ENCODE peak calls at places on chromosomes 5 and 9, in nine cellular contexts. C, F, J, P, R, S, Z, E and D are unnamed samples.

GRCh38 chr9:129495422-129496186 is 125.3 kb downstream of the C9orf50 start:
- DNase-seq in R (peak), E (peak), P (peak), C (peak), J (peak), S (peak), F (peak), Z (peak), D (peak)

GRCh38 chr5:119341452-119342349 is 14.1 kb upstream of the TNFAIP8 start:
- DNase-seq in P (no peak), F (no peak), C (no peak), S (no peak), R (no peak), Z (no peak), E (no peak), J (no peak), D (no peak)

GRCh38 chr9:33044677-33045282 is 19.7 kb downstream of the DNAJA1 start:
- DNase-seq in E (peak), S (no peak), J (no peak), F (peak), P (peak), Z (no peak), C (peak), R (no peak), D (no peak)

GRCh38 chr9:76962732-76963131 is 56.7 kb upstream of the FOXB2 start:
- DNase-seq in C (no peak), R (no peak), E (no peak), F (no peak), J (no peak), P (no peak), S (no peak), Z (no peak), D (no peak)

GRCh38 chr5:64347308-64347707 is 158.5 kb upstream of the RGS7BP start:
- DNase-seq in E (no peak), F (no peak), J (no peak), P (no peak), R (no peak), S (no peak), Z (no peak), C (no peak), D (peak)

GRCh38 chr9:110125763-110126351 is 82.1 kb downstream of the C9orf152 start:
- DNase-seq in F (no peak), J (no peak), P (no peak), E (no peak), S (no peak), Z (no peak), C (no peak), R (no peak), D (no peak)

GRCh38 chr5:36276864-36277263 is 24.8 kb downstream of the RANBP3L start:
- DNase-seq in C (no peak), P (no peak), E (no peak), Z (no peak), J (no peak), S (no peak), F (no peak), R (no peak), D (no peak)

GRCh38 chr5:98905857-98906688 is 22.7 kb downstream of the CHD1 start:
- DNase-seq in J (no peak), E (no peak), F (no peak), R (no peak), S (no peak), C (no peak), Z (no peak), P (peak), D (peak)

GRCh38 chr9:76180541-76180940 is 213.7 kb downstream of the RFK start:
- DNase-seq in P (peak), E (no peak), R (no peak), J (no peak), Z (peak), F (no peak), C (no peak), S (no peak), D (peak)

GRCh38 chr9:120153258-120153657 is 426.7 kb downstream of the CDK5RAP2 start:
- DNase-seq in R (no peak), C (no peak), Z (no peak), E (no peak), P (no peak), F (no peak), J (no peak), S (no peak), D (no peak)

GRCh38 chr5:77360969-77361368 is 131.1 kb downstream of the WDR41 start:
- DNase-seq in F (no peak), E (no peak), Z (no peak), S (no peak), C (no peak), R (no peak), P (no peak), J (no peak), D (no peak)

GRCh38 chr5:33281507-33281906 is 159.3 kb upstream of the TARS1 start:
- DNase-seq in F (no peak), C (no peak), Z (no peak), P (no peak), R (no peak), J (no peak), S (no peak), E (no peak), D (peak)

GRCh38 chr5:142716963-142717362 is 31.1 kb upstream of the FGF1 start:
- DNase-seq in E (peak), F (peak), S (no peak), C (peak), Z (peak), P (peak), J (no peak), R (peak), D (peak)

GRCh38 chr5:83097582-83098265 is 20.4 kb downstream of the XRCC4 start:
- DNase-seq in F (no peak), Z (no peak), S (no peak), C (no peak), E (no peak), J (no peak), P (no peak), R (no peak), D (peak)

GRCh38 chr9:29873579-29873978 is 2300.3 kb upstream of the C9orf72 start:
- DNase-seq in R (no peak), P (no peak), F (peak), E (no peak), Z (no peak), S (no peak), J (no peak), C (no peak), D (no peak)

GRCh38 chr5:147483197-147483790 is 26.6 kb downstream of the DPYSL3 start:
- DNase-seq in E (no peak), Z (no peak), S (no peak), P (no peak), F (no peak), R (no peak), J (no peak), C (no peak), D (no peak)

GRCh38 chr9:116910201-116910600 is 223.1 kb downstream of the TRIM32 start:
- DNase-seq in Z (no peak), F (no peak), J (no peak), P (no peak), S (no peak), E (no peak), C (no peak), R (no peak), D (no peak)

GRCh38 chr5:167294861-167295685 is 996.4 kb upstream of the WWC1 start:
- DNase-seq in J (peak), Z (peak), F (peak), R (no peak), P (peak), E (no peak), C (no peak), S (no peak), D (peak)

GRCh38 chr9:133101356-133102189 is 19.5 kb downstream of the RALGDS start:
- DNase-seq in E (peak), C (no peak), Z (no peak), F (no peak), P (no peak), R (no peak), J (no peak), S (no peak), D (no peak)

GRCh38 chr5:151643385-151643784 is 43.3 kb downstream of the SPARC start:
- DNase-seq in E (no peak), J (no peak), Z (no peak), C (no peak), P (no peak), R (no peak), F (no peak), S (no peak), D (no peak)

GRCh38 chr5:132019857-132020555 is 8.5 kb upstream of the ACSL6 start:
- DNase-seq in P (no peak), Z (no peak), R (no peak), C (peak), S (peak), J (no peak), F (no peak), E (no peak), D (no peak)

GRCh38 chr5:73464016-73464745 is 15.6 kb upstream of the FOXD1 start:
- DNase-seq in J (peak), C (no peak), P (no peak), E (no peak), S (no peak), Z (no peak), R (no peak), F (no peak), D (peak)

GRCh38 chr9:133137451-133138231 is 16.6 kb upstream of the RALGDS start:
- DNase-seq in Z (no peak), C (peak), P (no peak), R (no peak), F (no peak), J (no peak), S (no peak), E (peak), D (no peak)

GRCh38 chr5:109690456-109691247 is 925 bp downstream of the MAN2A1 start:
- DNase-seq in R (peak), P (peak), C (peak), F (peak), E (peak), Z (peak), J (peak), S (peak), D (peak)

GRCh38 chr5:162248107-162248713 is 180.6 kb downstream of the GABRG2 start:
- DNase-seq in C (no peak), J (no peak), F (no peak), P (peak), R (no peak), Z (no peak), E (peak), S (no peak), D (no peak)

GRCh38 chr5:75566710-75567309 is 44.4 kb upstream of the ANKDD1B start:
- DNase-seq in F (no peak), E (no peak), J (peak), Z (peak), P (peak), R (no peak), C (no peak), S (peak), D (peak)

DNA sequence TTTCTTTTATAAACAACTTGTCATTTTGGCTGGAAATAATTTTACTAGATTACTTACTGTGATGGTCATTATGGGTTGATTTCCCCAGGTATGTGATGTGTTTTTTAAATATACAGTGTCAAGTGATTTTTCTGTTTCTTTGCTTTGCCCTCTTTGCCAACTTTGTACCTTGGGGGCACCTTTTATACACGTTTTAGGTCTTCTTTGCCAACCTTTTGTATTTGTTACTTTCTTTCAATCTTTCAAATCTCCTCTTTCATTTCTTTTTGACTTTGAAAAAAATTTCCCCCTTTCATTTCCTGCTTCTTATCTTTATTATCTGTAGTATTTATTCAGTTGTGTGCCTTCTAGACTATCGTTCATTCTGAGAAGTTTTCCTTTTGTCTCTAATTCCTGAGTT is 65.4 kb upstream of the DHFR start:
- DNase-seq in C (no peak), P (no peak), J (no peak), R (no peak), F (no peak), S (no peak), Z (no peak), E (no peak), D (no peak)
- H3K4me3 ChIP-seq in C (no peak), P (no peak), J (no peak), R (no peak), F (no peak), S (no peak), Z (no peak), E (no peak), D (no peak)

GRCh38 chr9:2600307-2600706 is 21.3 kb upstream of the VLDLR start:
- DNase-seq in E (no peak), J (no peak), S (no peak), Z (no peak), P (no peak), F (no peak), C (no peak), R (no peak), D (no peak)
- TF ChIP-seq CTCF in E (no peak), J (no peak), S (no peak), Z (peak), P (peak), F (no peak), C (no peak), R (no peak), D (no peak)

DNA sequence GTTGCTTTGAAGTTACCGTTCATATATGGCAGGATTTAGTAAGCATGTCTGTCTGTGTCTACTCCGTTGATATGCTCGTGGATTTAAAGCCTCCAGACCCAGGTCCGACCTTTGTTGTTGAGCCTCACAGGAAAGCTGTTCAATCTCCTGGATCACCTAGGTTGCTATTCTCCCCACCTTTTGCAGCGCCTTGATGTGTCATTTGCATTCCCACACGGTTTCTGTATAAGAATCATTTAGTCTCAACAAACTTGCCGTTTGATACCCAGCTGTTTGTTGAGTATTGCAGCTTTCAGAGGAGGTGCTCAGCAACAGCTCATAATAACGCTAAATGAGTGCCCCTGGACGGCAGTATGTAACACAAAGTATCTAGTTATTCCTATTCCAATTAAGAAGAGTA is 1.2 kb upstream of the ADGRV1 start:
- DNase-seq in S (no peak), Z (no peak), R (no peak), C (no peak), F (no peak), P (no peak), E (no peak), J (no peak), D (no peak)
- H3K4me3 ChIP-seq in S (no peak), Z (no peak), R (no peak), C (no peak), F (no peak), P (no peak), E (no peak), J (no peak), D (no peak)

GRCh38 chr5:176416123-176416924 is at the start of gene CLTB:
- DNase-seq in J (no peak), E (peak), S (peak), C (peak), P (peak), Z (peak), F (peak), R (peak), D (peak)
- TF ChIP-seq CTCF in J (peak), E (peak), S (peak), C (no peak), P (peak), Z (peak), F (peak), R (peak), D (peak)

DNA sequence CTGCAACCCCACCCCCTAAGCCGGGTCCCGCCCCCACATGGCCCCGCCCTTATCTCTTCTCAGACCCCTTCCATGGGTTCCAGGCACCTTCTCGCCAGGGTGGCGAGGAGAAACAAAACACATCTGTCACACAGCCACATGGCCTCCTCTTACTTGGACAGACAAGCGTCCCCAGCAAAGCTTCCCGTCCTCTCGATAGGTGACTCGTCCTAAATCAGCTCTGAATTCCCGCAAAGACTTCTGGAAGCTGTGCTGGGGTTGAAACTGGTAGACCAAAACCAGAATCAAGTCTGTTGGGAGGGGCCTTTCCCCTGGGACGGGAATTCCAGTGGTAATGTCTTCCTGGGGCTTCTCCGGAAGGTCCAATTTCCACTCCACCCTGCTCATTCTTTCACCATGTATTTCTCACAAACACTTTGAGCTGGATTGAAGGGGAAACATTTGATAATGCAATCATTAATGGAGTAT is 413 bp upstream of the CTNNAL1 start:
- DNase-seq in Z (no peak), F (no peak), S (no peak), E (no peak), C (no peak), P (no peak), R (no peak), J (peak), D (peak)
- H3K4me3 ChIP-seq in Z (peak), F (peak), S (peak), E (peak), C (peak), P (peak), R (peak), J (peak), D (peak)

GRCh38 chr5:670396-671270 is 22.5 kb downstream of the TPPP start:
- DNase-seq in F (no peak), P (no peak), C (no peak), J (no peak), E (peak), R (no peak), S (no peak), Z (no peak), D (no peak)
- TF ChIP-seq CTCF in F (no peak), P (no peak), C (no peak), J (no peak), E (no peak), R (no peak), S (no peak), Z (no peak), D (no peak)

GRCh38 chr5:180082633-180083420 is 11.3 kb upstream of the RNF130 start:
- DNase-seq in P (no peak), J (no peak), S (no peak), E (no peak), C (no peak), Z (no peak), R (no peak), F (no peak), D (no peak)
- H3K4me3 ChIP-seq in P (no peak), J (no peak), S (no peak), E (no peak), C (no peak), Z (no peak), R (no peak), F (no peak), D (no peak)

GRCh38 chr5:79200573-79201183 is 35.3 kb upstream of the JMY start:
- DNase-seq in P (peak), S (no peak), C (no peak), R (no peak), E (peak), Z (no peak), F (no peak), J (no peak), D (peak)
- TF ChIP-seq CTCF in P (peak), S (peak), C (no peak), R (no peak), E (no peak), Z (peak), F (peak), J (peak), D (peak)

GRCh38 chr9:36188212-36188611 is 2.5 kb upstream of the CLTA start:
- DNase-seq in E (no peak), F (no peak), R (no peak), S (no peak), P (no peak), J (no peak), C (no peak), Z (no peak), D (no peak)
- H3K4me3 ChIP-seq in E (no peak), F (no peak), R (no peak), S (no peak), P (no peak), J (no peak), C (no peak), Z (no peak), D (no peak)

GRCh38 chr9:2469681-2470141 is 151.9 kb upstream of the VLDLR start:
- DNase-seq in F (peak), R (no peak), E (peak), P (peak), Z (no peak), C (peak), J (peak), S (no peak), D (peak)
- TF ChIP-seq CTCF in F (no peak), R (no peak), E (no peak), P (peak), Z (peak), C (no peak), J (no peak), S (no peak), D (peak)